ENCODE peak calls at places on chromosomes 16 and 17, in five cellular contexts. One of them, this sample, is unnamed.

GRCh38 chr17:20171741-20172377 is 162.7 kb downstream of the SPECC1 start:
- DNase-seq in IMR-90: peak; percentile 18
- DNase-seq in Karpas-422: no peak
- DNase-seq in left lung: no peak
- DNase-seq in uterus: no peak
- DNase-seq in this sample: no peak

GRCh38 chr17:72632026-72632684 is 460.3 kb downstream of the SLC39A11 start:
- DNase-seq in IMR-90: no peak
- DNase-seq in left lung: no peak
- DNase-seq in uterus: no peak
- DNase-seq in Karpas-422: no peak
- DNase-seq in this sample: no peak

GRCh38 chr16:2082171-2082982 is 34.6 kb downstream of the TSC2 start:
- DNase-seq in Karpas-422: no peak
- DNase-seq in left lung: no peak
- DNase-seq in uterus: peak; percentile 53
- DNase-seq in IMR-90: peak; percentile 41
- DNase-seq in this sample: no peak

GRCh38 chr17:78428025-78428575 is 49.7 kb downstream of the PGS1 start:
- DNase-seq in uterus: no peak
- DNase-seq in IMR-90: no peak
- DNase-seq in left lung: peak; percentile 66
- DNase-seq in Karpas-422: no peak
- DNase-seq in this sample: no peak

GRCh38 chr16:49312389-49312990 is 30.9 kb upstream of the CBLN1 start:
- DNase-seq in Karpas-422: no peak
- DNase-seq in left lung: no peak
- DNase-seq in IMR-90: no peak
- DNase-seq in uterus: no peak
- DNase-seq in this sample: no peak

GRCh38 chr17:40672654-40673053 is 7.7 kb upstream of the KRT222 start:
- DNase-seq in left lung: no peak
- DNase-seq in Karpas-422: no peak
- DNase-seq in uterus: no peak
- DNase-seq in IMR-90: no peak
- DNase-seq in this sample: no peak

GRCh38 chr17:70636517-70637133 is 467.3 kb downstream of the KCNJ2 start:
- DNase-seq in left lung: no peak
- DNase-seq in IMR-90: peak; percentile 46
- DNase-seq in Karpas-422: peak; percentile 77
- DNase-seq in uterus: no peak
- DNase-seq in this sample: no peak

GRCh38 chr17:33127706-33128105 is 136.1 kb downstream of the SPACA3 start:
- DNase-seq in Karpas-422: no peak
- DNase-seq in uterus: no peak
- DNase-seq in left lung: no peak
- DNase-seq in IMR-90: no peak
- DNase-seq in this sample: no peak

GRCh38 chr17:78125976-78126894 is 2.3 kb downstream of the TMC6 start:
- DNase-seq in Karpas-422: peak; percentile 79
- DNase-seq in uterus: no peak
- DNase-seq in left lung: peak; percentile 74
- DNase-seq in IMR-90: no peak
- DNase-seq in this sample: no peak

GRCh38 chr17:27860971-27861669 is 32.0 kb downstream of the LYRM9 start:
- DNase-seq in uterus: no peak
- DNase-seq in left lung: no peak
- DNase-seq in Karpas-422: no peak
- DNase-seq in IMR-90: no peak
- DNase-seq in this sample: no peak

GRCh38 chr17:29791336-29791735 is 138.7 kb downstream of the SSH2 start:
- DNase-seq in Karpas-422: no peak
- DNase-seq in IMR-90: no peak
- DNase-seq in left lung: no peak
- DNase-seq in uterus: no peak
- DNase-seq in this sample: no peak

GRCh38 chr17:75684924-75685323 is 17.8 kb downstream of the SAP30BP start:
- DNase-seq in Karpas-422: no peak
- DNase-seq in IMR-90: no peak
- DNase-seq in left lung: no peak
- DNase-seq in uterus: no peak
- DNase-seq in this sample: no peak

GRCh38 chr17:65109990-65110680 is 27.0 kb upstream of the RGS9 start:
- DNase-seq in uterus: no peak
- DNase-seq in IMR-90: peak; percentile 31
- DNase-seq in left lung: no peak
- DNase-seq in Karpas-422: no peak
- DNase-seq in this sample: no peak

DNA sequence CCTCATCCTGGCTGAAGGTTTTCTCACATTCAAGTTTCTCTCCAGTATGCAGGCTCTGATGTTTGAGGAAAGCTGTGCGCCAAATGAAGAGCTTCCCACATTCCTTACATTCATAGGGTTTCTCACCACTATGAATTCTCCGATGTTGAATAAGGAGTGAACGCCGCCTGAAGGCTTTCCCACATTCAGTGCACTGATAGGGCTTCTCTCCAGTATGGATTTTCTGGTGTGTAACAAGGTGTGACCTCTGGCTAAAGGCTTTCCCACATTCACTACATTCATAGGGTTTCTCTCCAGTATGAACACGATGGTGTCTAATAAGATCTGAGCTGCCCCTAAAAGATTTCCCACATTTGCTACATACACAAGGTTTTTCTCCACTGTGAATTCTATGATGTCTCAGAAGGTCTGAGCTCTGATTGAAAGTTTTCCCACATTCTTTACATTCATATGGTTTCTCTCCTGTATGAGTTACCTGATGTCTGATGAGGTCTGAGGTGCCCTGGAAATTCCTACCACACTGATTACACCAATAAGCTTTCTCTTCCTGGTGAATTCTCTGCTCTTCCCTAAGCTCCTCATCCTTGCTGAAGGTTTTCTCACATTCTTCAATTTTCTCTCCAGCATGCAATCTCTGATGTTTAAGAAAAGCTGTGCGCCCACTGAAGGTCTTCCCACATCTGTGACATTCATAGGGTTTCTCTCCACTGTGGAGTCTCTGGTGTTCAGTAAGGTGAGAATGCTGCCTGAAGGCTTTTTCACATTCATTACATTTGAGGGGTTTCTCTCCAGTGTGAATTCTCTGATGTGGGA is 8.9 kb downstream of the ZNF594 start:
- DNase-seq in Karpas-422: no peak
- DNase-seq in IMR-90: no peak
- DNase-seq in uterus: no peak
- DNase-seq in left lung: no peak
- DNase-seq in this sample: no peak
- H3K9me3 ChIP-seq in Karpas-422: peaks cover 66% of the 10 kb centered on the region
- H3K9me3 ChIP-seq in IMR-90: peaks cover 76% of the 10 kb centered on the region
- H3K9me3 ChIP-seq in uterus: peaks cover 96% of the 10 kb centered on the region
- H3K9me3 ChIP-seq in left lung: peaks cover 26% of the 10 kb centered on the region
- H3K9me3 ChIP-seq in this sample: peaks cover 38% of the 10 kb centered on the region

DNA sequence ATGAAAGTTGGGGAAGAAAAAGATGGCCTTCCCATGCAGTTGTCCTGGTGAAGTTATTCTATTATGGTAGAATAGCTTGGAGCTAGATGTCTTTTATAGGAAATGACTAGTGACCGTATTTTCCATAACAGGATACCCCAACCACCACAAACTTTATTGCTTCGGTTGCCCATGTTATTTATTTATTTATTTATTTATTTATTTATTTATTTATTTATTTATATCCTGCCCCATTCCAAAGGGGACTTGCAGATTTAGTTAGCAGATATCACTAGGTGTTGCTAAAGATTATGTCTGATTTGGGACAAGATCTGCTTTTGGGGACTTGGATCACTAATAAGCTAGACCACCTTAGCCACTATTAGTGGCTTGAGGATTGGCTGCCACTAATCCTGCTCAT is 68.3 kb downstream of the ARHGAP44 start:
- DNase-seq in uterus: no peak
- DNase-seq in Karpas-422: no peak
- DNase-seq in IMR-90: no peak
- DNase-seq in left lung: no peak
- DNase-seq in this sample: no peak
- H3K9me3 ChIP-seq in uterus: no peaks in the 10 kb centered on the region
- H3K9me3 ChIP-seq in Karpas-422: no peaks in the 10 kb centered on the region
- H3K9me3 ChIP-seq in IMR-90: no peaks in the 10 kb centered on the region
- H3K9me3 ChIP-seq in left lung: no peaks in the 10 kb centered on the region
- H3K9me3 ChIP-seq in this sample: no peaks in the 10 kb centered on the region

GRCh38 chr17:22496450-22496849 is 804.1 kb downstream of the KCNJ18 start:
- DNase-seq in IMR-90: no peak
- DNase-seq in uterus: no peak
- DNase-seq in Karpas-422: no peak
- DNase-seq in left lung: no peak
- DNase-seq in this sample: no peak

GRCh38 chr17:22490399-22490798 is 798.1 kb downstream of the KCNJ18 start:
- DNase-seq in uterus: no peak
- DNase-seq in left lung: no peak
- DNase-seq in IMR-90: no peak
- DNase-seq in Karpas-422: no peak
- DNase-seq in this sample: no peak

DNA sequence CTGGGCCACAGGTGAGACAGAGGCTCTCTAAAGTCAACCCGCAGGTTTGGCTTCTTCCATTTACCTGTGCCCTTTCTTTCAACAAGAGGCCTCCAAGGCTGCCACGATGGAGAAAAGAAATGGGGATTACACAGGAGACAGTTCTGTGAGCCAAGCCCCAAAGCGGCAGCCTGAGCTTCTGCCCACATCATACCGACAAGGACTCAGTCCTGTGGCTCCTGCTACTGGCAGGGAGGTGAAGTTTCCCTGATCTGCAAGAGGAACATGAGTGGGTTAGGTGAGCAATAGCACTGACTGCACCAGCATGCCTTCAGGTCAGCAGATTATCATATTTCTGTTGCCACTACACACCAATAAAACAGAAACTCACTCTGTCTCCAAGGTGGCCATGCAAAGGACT is 800.0 kb downstream of the KCNJ18 start:
- DNase-seq in uterus: no peak
- DNase-seq in left lung: no peak
- DNase-seq in Karpas-422: peak; percentile 84
- DNase-seq in IMR-90: no peak
- DNase-seq in this sample: no peak
- H3K9me3 ChIP-seq in uterus: no peaks in the 10 kb centered on the region
- H3K9me3 ChIP-seq in left lung: no peaks in the 10 kb centered on the region
- H3K9me3 ChIP-seq in Karpas-422: no peaks in the 10 kb centered on the region
- H3K9me3 ChIP-seq in IMR-90: peaks cover 26% of the 10 kb centered on the region
- H3K9me3 ChIP-seq in this sample: peaks cover 2% of the 10 kb centered on the region

GRCh38 chr17:79466562-79467350 is 144.1 kb downstream of the RBFOX3 start:
- DNase-seq in uterus: no peak
- DNase-seq in Karpas-422: no peak
- DNase-seq in IMR-90: no peak
- DNase-seq in left lung: peak; percentile 55
- DNase-seq in this sample: no peak
- H3K9me3 ChIP-seq in uterus: no peaks in the 10 kb centered on the region
- H3K9me3 ChIP-seq in Karpas-422: no peaks in the 10 kb centered on the region
- H3K9me3 ChIP-seq in IMR-90: no peaks in the 10 kb centered on the region
- H3K9me3 ChIP-seq in left lung: no peaks in the 10 kb centered on the region
- H3K9me3 ChIP-seq in this sample: no peaks in the 10 kb centered on the region

GRCh38 chr17:8593830-8594229 is 36.7 kb downstream of the MYH10 start:
- DNase-seq in IMR-90: no peak
- DNase-seq in uterus: no peak
- DNase-seq in left lung: no peak
- DNase-seq in Karpas-422: no peak
- DNase-seq in this sample: no peak

GRCh38 chr17:8598913-8599312 is 31.6 kb downstream of the MYH10 start:
- DNase-seq in left lung: no peak
- DNase-seq in Karpas-422: no peak
- DNase-seq in IMR-90: no peak
- DNase-seq in uterus: no peak
- DNase-seq in this sample: no peak

GRCh38 chr17:8602679-8603078 is 27.8 kb downstream of the MYH10 start:
- DNase-seq in IMR-90: no peak
- DNase-seq in uterus: no peak
- DNase-seq in Karpas-422: no peak
- DNase-seq in left lung: no peak
- DNase-seq in this sample: no peak

DNA sequence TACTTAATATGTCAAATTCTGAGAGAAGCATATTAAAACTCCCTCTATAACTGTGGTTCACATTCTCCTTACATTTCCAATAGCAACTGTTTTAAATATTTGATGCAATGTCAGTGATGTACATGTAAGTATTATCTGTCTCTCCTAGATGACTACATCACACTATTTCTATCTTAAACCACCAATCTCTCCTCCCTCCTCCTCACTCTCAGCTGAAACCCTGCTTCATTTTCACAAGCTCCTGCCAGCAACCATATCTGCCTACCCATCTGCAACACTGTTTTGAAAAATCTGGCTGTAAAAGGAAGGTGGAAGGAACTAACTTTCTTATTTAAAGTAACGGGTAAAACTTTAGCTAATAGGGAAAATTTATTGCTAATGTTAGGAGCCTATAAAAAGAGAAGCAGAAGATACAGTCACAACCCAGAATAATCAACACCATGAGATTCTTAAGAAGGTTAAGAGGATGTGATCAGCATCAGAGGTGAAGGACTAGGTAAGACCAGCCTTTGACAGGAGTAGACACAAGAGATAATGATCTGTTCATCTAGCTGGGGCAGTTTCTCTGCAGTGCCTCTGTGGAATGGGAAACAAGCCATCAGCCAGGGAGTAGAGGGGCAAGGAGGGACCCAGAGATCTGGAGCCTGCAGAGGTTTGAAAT is 31.0 kb downstream of the MYH10 start:
- DNase-seq in uterus: no peak
- DNase-seq in left lung: no peak
- DNase-seq in Karpas-422: no peak
- DNase-seq in IMR-90: no peak
- DNase-seq in this sample: no peak
- H3K9me3 ChIP-seq in uterus: no peaks in the 10 kb centered on the region
- H3K9me3 ChIP-seq in left lung: no peaks in the 10 kb centered on the region
- H3K9me3 ChIP-seq in Karpas-422: no peaks in the 10 kb centered on the region
- H3K9me3 ChIP-seq in IMR-90: no peaks in the 10 kb centered on the region
- H3K9me3 ChIP-seq in this sample: no peaks in the 10 kb centered on the region

This sample was measured in T-helper 17 cell.